ENCODE peak calls at places on chromosomes 1 and 21, in seven cellular contexts. A is tibial artery; I is GM23338; M is neural progenitor cell; P is ascending aorta; D is body of pancreas; E is CD4-positive, CD25-positive, alpha-beta regulatory T cell. Q is an unnamed sample. For H3K4me1, the result is how much of the 10 kb centered on the place peaks cover.

GRCh38 chr1:101216623-101217022 is 20.2 kb upstream of the S1PR1 start:
- DNase-seq in E (no peak), I (peak), D (no peak), P (no peak), M (no peak), A (no peak), Q (no peak)

GRCh38 chr1:38589036-38589435 is 270.5 kb downstream of the RRAGC start:
- DNase-seq in A (no peak), I (no peak), P (no peak), E (no peak), M (no peak), D (peak), Q (no peak)

GRCh38 chr1:44423706-44424546 is 18.9 kb downstream of the RNF220 start:
- DNase-seq in D (peak), P (no peak), M (no peak), A (peak), I (peak), E (no peak), Q (peak)

GRCh38 chr1:87243573-87243972 is 85.1 kb upstream of the LMO4 start:
- DNase-seq in E (no peak), P (no peak), M (no peak), D (no peak), A (no peak), I (no peak), Q (no peak)

GRCh38 chr1:234452566-234452965 is 26.4 kb downstream of the TARBP1 start:
- DNase-seq in P (no peak), D (no peak), E (no peak), M (no peak), A (no peak), I (no peak), Q (no peak)

GRCh38 chr1:11797525-11798216 is 8.1 kb downstream of the MTHFR start:
- DNase-seq in P (peak), A (peak), D (peak), M (no peak), I (no peak), E (no peak), Q (no peak)

GRCh38 chr1:16474166-16474800 is 33.8 kb downstream of the NECAP2 start:
- DNase-seq in M (no peak), D (no peak), E (no peak), A (peak), I (no peak), P (no peak), Q (no peak)

GRCh38 chr1:30232288-30232899 is 491.0 kb downstream of the MATN1 start:
- DNase-seq in P (no peak), A (no peak), D (no peak), I (peak), M (peak), E (no peak), Q (no peak)

GRCh38 chr1:31944205-31945089 is 6.3 kb upstream of the PTP4A2 start:
- DNase-seq in I (peak), A (peak), P (peak), E (peak), D (peak), M (peak), Q (peak)

GRCh38 chr1:231053493-231054162 is 13.6 kb upstream of the FAM89A start:
- DNase-seq in D (peak), M (no peak), P (no peak), I (no peak), A (no peak), E (no peak), Q (no peak)

GRCh38 chr1:219362702-219363101 is 189.0 kb downstream of the LYPLAL1 start:
- DNase-seq in D (no peak), A (no peak), E (no peak), P (no peak), M (no peak), I (no peak), Q (no peak)

GRCh38 chr1:214108097-214108446 is 120.3 kb downstream of the PROX1 start:
- DNase-seq in I (peak), A (no peak), M (no peak), P (no peak), E (no peak), D (no peak), Q (no peak)

GRCh38 chr1:30974536-30974935 is 66.0 kb upstream of the SDC3 start:
- DNase-seq in M (peak), I (no peak), P (no peak), E (no peak), D (no peak), A (no peak), Q (no peak)

GRCh38 chr1:14616997-14617396 is 18.5 kb downstream of the KAZN start:
- DNase-seq in D (no peak), A (no peak), I (no peak), E (no peak), M (no peak), P (no peak), Q (no peak)

GRCh38 chr1:109498161-109498801 is 4.4 kb downstream of the CYB561D1 start:
- DNase-seq in A (no peak), E (no peak), I (peak), M (peak), D (no peak), P (no peak), Q (no peak)

GRCh38 chr1:63829349-63830327 is 55.8 kb downstream of the ROR1 start:
- DNase-seq in I (no peak), A (no peak), D (peak), M (no peak), E (no peak), P (no peak), Q (no peak)

GRCh38 chr1:169193191-169193850 is 86.8 kb downstream of the ATP1B1 start:
- DNase-seq in A (no peak), P (no peak), I (no peak), E (no peak), D (peak), M (no peak), Q (no peak)

GRCh38 chr21:43866233-43866632 is 1.2 kb downstream of the AGPAT3 start:
- DNase-seq in D (peak), M (peak), E (peak), P (no peak), A (no peak), I (peak), Q (peak)

GRCh38 chr1:59184506-59184905 is 112.4 kb upstream of the FGGY start:
- DNase-seq in I (no peak), D (no peak), M (no peak), A (no peak), P (no peak), E (no peak), Q (peak)

GRCh38 chr21:42777757-42778344 is 101.5 kb downstream of the WDR4 start:
- DNase-seq in M (peak), A (no peak), D (no peak), P (no peak), I (no peak), E (no peak), Q (no peak)

GRCh38 chr1:24910751-24911650 is 19.1 kb downstream of the RUNX3 start:
- DNase-seq in A (no peak), P (peak), D (no peak), I (no peak), M (no peak), E (peak), Q (no peak)

DNA sequence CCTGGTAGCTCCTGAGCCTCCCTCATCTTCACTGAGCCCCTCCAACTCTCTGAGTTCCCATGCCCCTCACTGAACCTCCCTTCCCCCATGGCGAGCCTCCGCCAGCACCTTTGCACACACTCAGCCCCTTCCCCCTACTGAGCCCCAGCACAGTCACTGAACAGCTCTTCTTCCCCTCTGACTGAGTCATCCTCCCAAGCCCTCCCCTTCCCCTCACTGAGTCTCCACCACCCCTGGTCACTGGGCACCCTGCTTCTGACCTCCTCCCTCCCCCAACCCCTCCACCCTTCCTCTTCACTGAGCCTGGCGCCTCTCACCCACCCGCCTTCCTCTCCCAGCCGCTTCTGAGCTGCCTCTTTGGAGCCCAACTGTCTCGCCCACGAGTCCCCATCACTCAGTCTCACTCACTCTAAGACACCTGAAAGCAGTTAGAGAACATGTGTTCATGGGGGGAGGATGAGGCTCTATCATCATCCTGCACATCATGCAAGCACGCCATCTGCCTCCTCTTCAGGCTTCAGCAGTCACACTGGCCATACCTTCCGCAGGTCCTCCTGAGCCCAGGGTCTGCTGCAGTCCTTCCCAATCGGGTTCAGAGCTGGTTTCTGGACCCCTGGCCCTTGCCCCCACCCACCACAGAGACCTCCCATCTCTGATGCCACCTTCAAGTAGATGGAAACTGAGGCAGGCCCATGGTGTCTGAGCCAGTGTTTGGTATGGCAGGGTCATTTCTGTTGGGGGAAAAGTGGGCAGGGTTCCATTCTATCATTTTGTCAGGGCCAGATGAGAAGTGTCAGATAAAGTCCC is 2.0 kb upstream of the TRNP1 start:
- DNase-seq in I (no peak), D (peak), M (no peak), E (no peak), A (no peak), P (no peak), Q (no peak)
- H3K4me1 ChIP-seq in I (under half), D (half or more), M (under half), E (under half), A (under half), P (under half), Q (under half)

DNA sequence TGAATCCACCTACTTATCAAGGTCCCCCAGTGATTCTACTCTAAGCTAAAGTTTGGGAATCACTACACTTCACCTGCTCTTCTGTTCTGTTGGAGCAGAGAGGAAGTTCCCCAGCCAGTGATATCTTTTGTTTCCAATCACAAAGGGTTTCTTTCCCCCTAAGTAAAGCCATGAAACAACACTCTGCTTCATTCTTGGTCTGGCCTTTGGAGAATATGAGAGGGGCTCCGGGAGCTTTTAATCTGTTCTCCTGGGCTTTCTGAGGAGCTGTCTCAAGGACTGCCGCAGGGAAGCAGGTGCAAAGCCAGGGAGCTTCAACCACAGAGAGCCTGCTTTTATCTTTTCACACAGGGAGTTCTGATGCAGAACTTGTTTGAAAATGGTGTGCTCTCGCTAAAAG is 10.1 kb upstream of the SLAMF9 start:
- DNase-seq in A (no peak), I (no peak), M (peak), P (no peak), E (no peak), D (no peak), Q (no peak)
- H3K4me1 ChIP-seq in A (under half), I (under half), M (under half), P (under half), E (under half), D (under half), Q (under half)

DNA sequence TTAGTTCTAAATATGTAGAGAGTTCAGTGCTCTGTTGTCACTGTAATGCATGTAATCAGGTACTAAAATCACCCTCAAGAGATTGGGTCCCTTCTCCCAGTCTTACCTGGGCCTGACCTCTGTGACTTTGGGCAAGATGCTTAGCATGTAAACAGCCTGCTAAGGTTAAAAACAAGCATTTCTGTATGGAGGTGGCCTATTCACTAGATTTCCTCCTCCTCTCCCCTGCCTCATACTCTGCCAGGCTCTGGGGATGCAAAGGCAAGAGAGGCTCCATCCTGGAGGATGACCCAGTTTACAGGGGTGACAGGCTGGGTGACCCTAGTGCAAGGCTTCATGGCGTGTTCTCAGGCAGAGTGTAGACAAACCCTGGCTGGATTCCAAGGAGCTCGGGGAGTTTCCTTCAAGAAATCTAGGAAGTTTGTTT is 28.8 kb downstream of the VANGL2 start:
- DNase-seq in A (no peak), M (no peak), I (no peak), D (no peak), P (no peak), E (no peak), Q (no peak)
- H3K4me1 ChIP-seq in A (under half), M (under half), I (under half), D (under half), P (under half), E (half or more), Q (under half)

DNA sequence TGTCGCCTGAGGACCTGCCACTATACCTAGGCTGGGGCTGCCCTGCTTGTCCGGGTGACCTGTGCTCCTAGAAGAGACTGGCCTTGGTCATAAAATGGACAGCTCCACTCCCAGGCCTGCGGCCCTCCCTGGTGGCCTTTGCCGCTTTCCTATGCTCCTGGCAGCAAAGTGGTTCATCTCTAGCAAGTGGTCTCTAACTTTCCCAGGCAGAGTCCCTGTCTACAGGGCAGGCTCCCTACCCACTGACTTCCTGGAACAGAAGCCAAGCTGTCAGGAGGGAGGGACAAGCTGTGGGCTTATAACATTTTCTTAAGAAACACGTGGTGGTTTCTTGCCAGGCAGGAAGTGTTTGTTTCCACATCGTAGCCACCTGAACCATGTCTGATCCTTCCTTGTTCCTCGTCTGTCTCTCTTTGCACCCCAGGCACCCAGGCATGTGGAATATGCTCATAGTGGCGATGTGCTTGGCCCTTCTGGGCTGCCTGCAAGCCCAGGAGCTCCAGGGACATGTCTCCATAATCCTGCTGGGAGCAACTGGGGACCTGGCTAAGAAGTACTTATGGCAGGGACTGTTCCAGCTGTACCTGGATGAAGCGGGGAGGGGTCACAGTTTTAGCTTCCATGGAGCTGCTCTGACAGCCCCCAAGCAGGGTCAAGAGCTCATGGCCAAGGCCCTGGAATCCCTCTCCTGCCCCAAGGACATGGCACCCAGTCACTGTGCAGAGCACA is 10.1 kb downstream of the H6PD start:
- DNase-seq in E (no peak), I (no peak), M (no peak), P (no peak), A (no peak), D (peak), Q (no peak)
- H3K4me1 ChIP-seq in E (under half), I (under half), M (under half), P (under half), A (half or more), D (half or more), Q (under half)

Q was measured in breast epithelium.